ENCODE peak calls at places on chromosomes 3 and 15, in ten cellular contexts. T, Q, H, S, L, M, X, C, P and J are unnamed samples.

GRCh38 chr3:141353652-141354495 is 14.4 kb upstream of the ZBTB38 start:
- DNase-seq in T (no peak), Q (no peak), H (no peak), S (no peak), L (no peak), M (no peak), X (no peak), C (no peak), P (no peak), J (no peak)

GRCh38 chr3:10753964-10754363 is 62.1 kb upstream of the SLC6A11 start:
- DNase-seq in T (peak), Q (peak), H (no peak), S (peak), L (peak), M (peak), X (no peak), C (no peak), P (peak), J (peak)

GRCh38 chr15:40787344-40787841 is 17.6 kb downstream of the C15orf62 start:
- DNase-seq in T (peak), Q (peak), H (no peak), S (peak), L (peak), M (no peak), X (peak), C (no peak), P (peak), J (peak)

GRCh38 chr15:98123834-98124233 is 163.3 kb downstream of the ARRDC4 start:
- DNase-seq in T (no peak), Q (no peak), H (no peak), S (no peak), L (no peak), M (no peak), X (no peak), C (no peak), P (no peak), J (no peak)

GRCh38 chr3:127722104-127722784 is 49.5 kb downstream of the ABTB1 start:
- DNase-seq in T (no peak), Q (no peak), H (no peak), S (no peak), L (no peak), M (no peak), X (no peak), C (peak), P (no peak), J (no peak)

GRCh38 chr3:126952261-126952982 is 30.5 kb upstream of the PLXNA1 start:
- DNase-seq in T (no peak), Q (no peak), H (no peak), S (no peak), L (peak), M (no peak), X (no peak), C (peak), P (no peak), J (no peak)

GRCh38 chr3:105780114-105780513 is 88.7 kb downstream of the CBLB start:
- DNase-seq in T (no peak), Q (no peak), H (no peak), S (no peak), L (no peak), M (no peak), X (no peak), C (no peak), P (no peak), J (no peak)

GRCh38 chr3:24157106-24157505 is 212.0 kb downstream of the NR1D2 start:
- DNase-seq in T (no peak), Q (no peak), H (no peak), S (no peak), L (no peak), M (no peak), X (no peak), C (no peak), P (no peak), J (no peak)

GRCh38 chr15:65738649-65739048 is 53.4 kb downstream of the DENND4A start:
- DNase-seq in T (peak), Q (no peak), H (no peak), S (no peak), L (no peak), M (no peak), X (no peak), C (no peak), P (peak), J (no peak)

GRCh38 chr15:31214158-31214863 is 112.3 kb upstream of the KLF13 start:
- DNase-seq in T (no peak), Q (no peak), H (no peak), S (no peak), L (no peak), M (no peak), X (no peak), C (no peak), P (no peak), J (no peak)

GRCh38 chr3:49132437-49133225 is at the start of gene LAMB2:
- DNase-seq in T (peak), Q (no peak), H (no peak), S (peak), L (peak), M (peak), X (peak), C (peak), P (peak), J (peak)

GRCh38 chr15:62324382-62324781 is 159.3 kb upstream of the C2CD4B start:
- DNase-seq in T (no peak), Q (no peak), H (no peak), S (no peak), L (no peak), M (no peak), X (no peak), C (no peak), P (no peak), J (no peak)

GRCh38 chr3:128289534-128289933 is 136.3 kb downstream of the EEFSEC start:
- DNase-seq in T (no peak), Q (no peak), H (no peak), S (no peak), L (no peak), M (no peak), X (no peak), C (no peak), P (no peak), J (no peak)

GRCh38 chr3:4957978-4958377 is 21.3 kb upstream of the BHLHE40 start:
- DNase-seq in T (no peak), Q (no peak), H (no peak), S (no peak), L (no peak), M (no peak), X (no peak), C (no peak), P (no peak), J (no peak)

GRCh38 chr15:32706704-32707103 is 11.1 kb upstream of the GREM1 start:
- DNase-seq in T (peak), Q (no peak), H (no peak), S (no peak), L (no peak), M (no peak), X (no peak), C (no peak), P (no peak), J (no peak)

GRCh38 chr3:155934215-155934614 is 63.8 kb downstream of the GMPS start:
- DNase-seq in T (no peak), Q (no peak), H (no peak), S (no peak), L (no peak), M (no peak), X (no peak), C (no peak), P (no peak), J (no peak)

GRCh38 chr3:120438971-120439370 is 11.8 kb downstream of the FSTL1 start:
- DNase-seq in T (peak), Q (no peak), H (no peak), S (peak), L (no peak), M (no peak), X (peak), C (no peak), P (peak), J (peak)

GRCh38 chr3:9912294-9912935 is 4.5 kb upstream of the IL17RC start:
- DNase-seq in T (peak), Q (peak), H (no peak), S (no peak), L (no peak), M (no peak), X (no peak), C (no peak), P (no peak), J (no peak)

GRCh38 chr15:69795601-69796000 is 302.1 kb downstream of the TLE3 start:
- DNase-seq in T (no peak), Q (no peak), H (no peak), S (no peak), L (no peak), M (no peak), X (no peak), C (no peak), P (no peak), J (no peak)

GRCh38 chr15:77122576-77122975 is 51.7 kb upstream of the TSPAN3 start:
- DNase-seq in T (no peak), Q (no peak), H (no peak), S (no peak), L (no peak), M (no peak), X (no peak), C (no peak), P (no peak), J (no peak)

GRCh38 chr15:71078506-71079207 is 36.6 kb upstream of the THSD4 start:
- DNase-seq in T (peak), Q (no peak), H (no peak), S (no peak), L (no peak), M (no peak), X (no peak), C (no peak), P (no peak), J (no peak)

GRCh38 chr3:155960060-155960459 is 89.6 kb downstream of the GMPS start:
- DNase-seq in T (no peak), Q (no peak), H (no peak), S (no peak), L (no peak), M (no peak), X (no peak), C (no peak), P (no peak), J (peak)

GRCh38 chr15:89673162-89673506 is 6.0 kb downstream of the PLIN1 start:
- DNase-seq in T (peak), Q (peak), H (no peak), S (no peak), L (peak), M (peak), X (no peak), C (peak), P (peak), J (no peak)

GRCh38 chr3:21405671-21406667 is 345.0 kb downstream of the ZNF385D start:
- DNase-seq in T (no peak), Q (no peak), H (no peak), S (no peak), L (no peak), M (no peak), X (no peak), C (peak), P (no peak), J (no peak)

GRCh38 chr3:114498779-114499370 is 205.0 kb downstream of the TIGIT start:
- DNase-seq in T (peak), Q (peak), H (no peak), S (no peak), L (no peak), M (peak), X (no peak), C (no peak), P (no peak), J (peak)

GRCh38 chr3:141231923-141232861 is 567 bp downstream of the PXYLP1 start:
- DNase-seq in T (peak), Q (peak), H (no peak), S (peak), L (peak), M (no peak), X (peak), C (peak), P (peak), J (peak)

GRCh38 chr3:36494461-36495109 is 114.3 kb downstream of the STAC start:
- DNase-seq in T (no peak), Q (peak), H (no peak), S (peak), L (no peak), M (no peak), X (peak), C (no peak), P (no peak), J (peak)

GRCh38 chr3:56408761-56409196 is 59.5 kb downstream of the ERC2 start:
- DNase-seq in T (no peak), Q (no peak), H (no peak), S (no peak), L (no peak), M (no peak), X (no peak), C (peak), P (no peak), J (no peak)

GRCh38 chr3:107661447-107662108 is 138.8 kb downstream of the BBX start:
- DNase-seq in T (no peak), Q (no peak), H (no peak), S (no peak), L (no peak), M (no peak), X (no peak), C (no peak), P (no peak), J (no peak)

GRCh38 chr3:65596511-65597224 is 442.1 kb downstream of the MAGI1 start:
- DNase-seq in T (no peak), Q (no peak), H (no peak), S (no peak), L (no peak), M (no peak), X (no peak), C (peak), P (no peak), J (no peak)

GRCh38 chr15:64146041-64146440 is 5.5 kb upstream of the SNX22 start:
- DNase-seq in T (no peak), Q (no peak), H (no peak), S (no peak), L (no peak), M (no peak), X (no peak), C (no peak), P (no peak), J (no peak)

GRCh38 chr3:98855811-98856400 is 45.6 kb downstream of the DCBLD2 start:
- DNase-seq in T (peak), Q (no peak), H (no peak), S (no peak), L (no peak), M (no peak), X (no peak), C (no peak), P (peak), J (no peak)

GRCh38 chr3:63864008-63864871 is 573 bp downstream of the ATXN7 start:
- DNase-seq in T (no peak), Q (peak), H (peak), S (peak), L (peak), M (no peak), X (peak), C (peak), P (peak), J (peak)

GRCh38 chr3:58874795-58875194 is 175.0 kb downstream of the CFAP20DC start:
- DNase-seq in T (peak), Q (no peak), H (no peak), S (no peak), L (no peak), M (no peak), X (no peak), C (no peak), P (no peak), J (no peak)

GRCh38 chr3:72137865-72138861 is 353.2 kb upstream of the PROK2 start:
- DNase-seq in T (no peak), Q (no peak), H (no peak), S (no peak), L (no peak), M (no peak), X (no peak), C (no peak), P (no peak), J (no peak)

DNA sequence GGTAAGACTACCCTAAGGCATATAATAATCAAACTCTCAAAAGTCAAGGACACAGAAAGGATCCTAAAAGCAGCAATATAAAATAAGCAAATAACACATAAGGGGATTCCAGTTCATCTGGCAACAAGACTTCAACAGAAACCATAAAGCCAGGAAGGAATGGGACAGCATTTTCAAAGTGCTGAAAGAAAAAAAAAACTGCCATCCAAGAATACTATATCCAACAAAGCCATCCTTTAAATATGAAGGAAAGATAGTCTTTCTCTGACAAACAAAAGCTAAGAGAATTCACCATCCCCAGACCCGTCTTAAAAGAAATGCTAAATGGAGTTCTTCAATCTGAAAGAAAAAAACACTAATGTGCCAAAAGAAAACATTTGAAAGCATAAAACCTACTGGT is 14.7 kb upstream of the CLN6 start:
- DNase-seq in T (no peak), Q (no peak), H (no peak), S (no peak), L (no peak), M (no peak), X (no peak), C (no peak), P (no peak), J (no peak)
- TF ChIP-seq CTCF in T (no peak), Q (no peak), H (no peak), S (no peak), L (no peak), M (no peak), X (no peak), C (no peak), P (no peak), J (no peak)

DNA sequence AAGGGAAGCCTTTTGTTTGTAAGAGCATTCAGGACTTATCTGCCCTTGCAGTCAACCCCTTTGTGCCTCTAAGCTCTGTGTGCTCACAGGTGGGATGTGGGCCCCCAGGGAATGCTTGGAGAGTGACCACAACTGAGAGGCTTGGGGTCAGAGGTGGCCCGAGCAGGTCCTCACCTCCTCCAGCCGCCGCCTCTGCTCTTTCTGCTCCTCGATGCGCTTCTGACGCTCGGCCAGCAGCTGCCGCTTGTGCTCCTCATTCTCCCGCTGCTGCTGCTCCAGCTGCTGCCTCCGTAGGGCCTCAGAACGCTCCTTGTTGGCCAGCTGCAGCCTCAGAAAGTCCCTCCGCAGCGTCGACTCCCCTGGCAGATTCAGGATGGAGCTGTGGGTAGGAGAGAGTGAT is 130.8 kb upstream of the SLC2A2 start:
- DNase-seq in T (no peak), Q (no peak), H (no peak), S (no peak), L (peak), M (peak), X (no peak), C (no peak), P (no peak), J (no peak)
- TF ChIP-seq CTCF in T (no peak), Q (no peak), H (no peak), S (no peak), L (no peak), M (peak), X (no peak), C (no peak), P (no peak), J (no peak)

GRCh38 chr3:194688946-194689345 is 3.3 kb downstream of the FAM43A start:
- DNase-seq in T (no peak), Q (no peak), H (no peak), S (no peak), L (no peak), M (no peak), X (no peak), C (no peak), P (no peak), J (no peak)

GRCh38 chr3:194688207-194688711 is 2.6 kb downstream of the FAM43A start:
- DNase-seq in T (peak), Q (peak), H (peak), S (peak), L (peak), M (peak), X (peak), C (peak), P (peak), J (peak)

GRCh38 chr3:194686816-194687637 is 1.3 kb downstream of the FAM43A start:
- DNase-seq in T (peak), Q (peak), H (no peak), S (peak), L (no peak), M (no peak), X (peak), C (peak), P (peak), J (peak)

GRCh38 chr3:194686414-194686815 is 732 bp downstream of the FAM43A start:
- DNase-seq in T (no peak), Q (no peak), H (no peak), S (no peak), L (no peak), M (no peak), X (no peak), C (no peak), P (no peak), J (no peak)

DNA sequence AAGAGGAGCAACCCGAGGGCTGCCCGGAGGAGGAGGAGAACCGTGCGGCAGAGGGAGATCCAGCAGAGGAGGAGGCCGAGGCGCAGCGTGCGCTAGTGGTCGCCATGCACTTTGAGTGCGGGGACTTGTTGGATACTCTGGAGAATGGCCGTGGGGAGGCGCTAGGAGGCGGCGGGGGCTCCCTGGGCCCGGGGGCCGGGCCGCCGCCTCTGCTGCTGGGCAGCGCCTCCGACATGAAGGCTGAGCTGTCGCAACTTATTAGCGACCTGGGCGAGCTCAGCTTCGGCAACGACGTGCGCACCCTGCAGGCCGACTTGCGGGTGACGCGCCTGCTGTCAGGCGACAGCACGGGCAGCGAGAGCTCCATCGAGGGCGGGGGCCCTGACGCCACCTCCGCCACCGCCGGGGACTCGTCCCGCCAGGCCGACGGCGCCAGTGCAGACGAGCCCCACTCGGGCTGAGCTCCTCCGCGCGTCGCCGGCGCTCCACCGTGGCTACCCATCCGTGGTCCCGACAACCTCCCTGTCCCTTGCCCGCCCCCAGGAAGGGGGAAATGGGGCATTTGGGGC is 2.0 kb downstream of the FAM43A start:
- DNase-seq in T (peak), Q (peak), H (peak), S (peak), L (peak), M (no peak), X (peak), C (peak), P (no peak), J (peak)
- TF ChIP-seq CTCF in T (peak), Q (peak), H (no peak), S (peak), L (peak), M (no peak), X (peak), C (peak), P (peak), J (peak)

GRCh38 chr3:100765437-100765975 is 56.2 kb downstream of the TFG start:
- DNase-seq in T (no peak), Q (no peak), H (no peak), S (no peak), L (no peak), M (no peak), X (no peak), C (no peak), P (no peak), J (no peak)

GRCh38 chr3:100759162-100759561 is 49.9 kb downstream of the TFG start:
- DNase-seq in T (no peak), Q (no peak), H (no peak), S (no peak), L (no peak), M (no peak), X (no peak), C (no peak), P (peak), J (no peak)

GRCh38 chr3:100760377-100760776 is 51.1 kb downstream of the TFG start:
- DNase-seq in T (no peak), Q (no peak), H (no peak), S (no peak), L (no peak), M (no peak), X (no peak), C (no peak), P (no peak), J (no peak)

GRCh38 chr3:100761951-100762350 is 52.7 kb downstream of the TFG start:
- DNase-seq in T (no peak), Q (no peak), H (no peak), S (no peak), L (no peak), M (no peak), X (no peak), C (no peak), P (peak), J (no peak)

DNA sequence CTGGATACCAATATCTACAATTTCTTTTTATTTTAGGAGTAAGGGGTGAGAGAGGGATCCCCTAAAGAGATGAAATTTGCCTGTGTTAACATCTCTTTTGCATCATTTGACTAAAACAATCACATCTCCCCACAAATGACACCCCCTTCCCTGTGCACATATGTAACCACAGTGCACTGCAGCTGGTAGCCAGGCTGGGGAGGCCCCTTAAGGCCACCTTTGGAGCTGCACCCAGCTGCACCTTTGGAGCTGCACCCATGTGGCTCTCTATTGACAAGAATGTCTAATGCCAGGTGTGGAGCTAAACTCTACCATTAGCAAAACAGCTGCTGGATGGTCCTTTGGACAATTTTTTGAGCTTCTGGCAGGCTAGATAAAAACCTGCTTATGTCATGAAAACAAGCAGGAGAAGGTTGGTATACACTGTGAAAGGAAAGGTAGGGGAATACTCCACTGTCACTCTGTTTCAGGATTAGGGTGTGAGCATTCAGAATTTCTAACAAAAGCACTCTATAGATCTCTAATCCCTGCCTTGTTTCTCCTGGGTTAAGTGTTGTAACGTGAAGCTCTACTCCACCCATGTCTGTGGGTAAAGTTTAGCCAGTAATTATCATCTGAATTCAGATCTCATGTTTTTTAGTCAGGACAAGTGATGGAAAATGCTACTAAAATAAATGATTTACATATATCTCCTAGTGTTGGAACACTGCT is 52.1 kb downstream of the TFG start:
- DNase-seq in T (peak), Q (peak), H (no peak), S (no peak), L (peak), M (peak), X (peak), C (no peak), P (peak), J (peak)
- TF ChIP-seq CTCF in T (peak), Q (no peak), H (no peak), S (peak), L (no peak), M (peak), X (no peak), C (no peak), P (no peak), J (peak)